ENCODE peak calls at places on chromosomes 11 and 22, in eight cellular contexts. One of them, this sample, is unnamed.

GRCh38 chr11:16926868-16927267 is 87.3 kb downstream of the PLEKHA7 start:
- DNase-seq in PC-3: no peak
- DNase-seq in dorsolateral prefrontal cortex: no peak
- DNase-seq in stomach: no peak
- DNase-seq in fibroblast of lung: no peak
- DNase-seq in heart right ventricle: no peak
- DNase-seq in SK-N-SH: no peak
- DNase-seq in fibroblast of the aortic adventitia: no peak
- DNase-seq in this sample: no peak

GRCh38 chr11:13963169-13963948 is 836 bp downstream of the SPON1 start:
- DNase-seq in SK-N-SH: peak
- DNase-seq in PC-3: no peak
- DNase-seq in stomach: no peak
- DNase-seq in dorsolateral prefrontal cortex: no peak
- DNase-seq in fibroblast of lung: peak
- DNase-seq in heart right ventricle: no peak
- DNase-seq in fibroblast of the aortic adventitia: peak
- DNase-seq in this sample: peak

GRCh38 chr11:27471588-27472397 is 797 bp downstream of the LGR4 start:
- DNase-seq in fibroblast of lung: no peak
- DNase-seq in dorsolateral prefrontal cortex: no peak
- DNase-seq in PC-3: peak
- DNase-seq in fibroblast of the aortic adventitia: no peak
- DNase-seq in heart right ventricle: peak
- DNase-seq in SK-N-SH: peak
- DNase-seq in stomach: peak
- DNase-seq in this sample: no peak

GRCh38 chr11:88307749-88308425 is 29.6 kb downstream of the CTSC start:
- DNase-seq in stomach: no peak
- DNase-seq in fibroblast of the aortic adventitia: no peak
- DNase-seq in PC-3: no peak
- DNase-seq in heart right ventricle: no peak
- DNase-seq in SK-N-SH: no peak
- DNase-seq in fibroblast of lung: no peak
- DNase-seq in dorsolateral prefrontal cortex: no peak
- DNase-seq in this sample: no peak

GRCh38 chr22:42428025-42428424 is 4.2 kb downstream of the NFAM1 start:
- DNase-seq in SK-N-SH: no peak
- DNase-seq in stomach: no peak
- DNase-seq in PC-3: no peak
- DNase-seq in fibroblast of lung: no peak
- DNase-seq in dorsolateral prefrontal cortex: no peak
- DNase-seq in fibroblast of the aortic adventitia: no peak
- DNase-seq in heart right ventricle: no peak
- DNase-seq in this sample: no peak

GRCh38 chr22:20154602-20155183 is 3.8 kb upstream of the CCDC188 start:
- DNase-seq in dorsolateral prefrontal cortex: no peak
- DNase-seq in PC-3: no peak
- DNase-seq in heart right ventricle: no peak
- DNase-seq in fibroblast of the aortic adventitia: no peak
- DNase-seq in stomach: no peak
- DNase-seq in SK-N-SH: peak
- DNase-seq in fibroblast of lung: no peak
- DNase-seq in this sample: no peak

GRCh38 chr22:47687364-47687655 is 924.9 kb downstream of the TBC1D22A start:
- DNase-seq in dorsolateral prefrontal cortex: no peak
- DNase-seq in stomach: no peak
- DNase-seq in heart right ventricle: no peak
- DNase-seq in SK-N-SH: no peak
- DNase-seq in fibroblast of the aortic adventitia: no peak
- DNase-seq in fibroblast of lung: no peak
- DNase-seq in PC-3: no peak
- DNase-seq in this sample: no peak

GRCh38 chr11:78209478-78209877 is 20.8 kb downstream of the USP35 start:
- DNase-seq in PC-3: no peak
- DNase-seq in stomach: no peak
- DNase-seq in SK-N-SH: no peak
- DNase-seq in fibroblast of lung: no peak
- DNase-seq in heart right ventricle: no peak
- DNase-seq in dorsolateral prefrontal cortex: no peak
- DNase-seq in fibroblast of the aortic adventitia: no peak
- DNase-seq in this sample: no peak

GRCh38 chr11:85685820-85686459 is at the start of gene CCDC89:
- DNase-seq in fibroblast of lung: peak
- DNase-seq in fibroblast of the aortic adventitia: peak
- DNase-seq in PC-3: peak
- DNase-seq in dorsolateral prefrontal cortex: peak
- DNase-seq in stomach: peak
- DNase-seq in SK-N-SH: peak
- DNase-seq in heart right ventricle: peak
- DNase-seq in this sample: no peak

GRCh38 chr11:70400643-70401042 is 2.3 kb downstream of the CTTN start:
- DNase-seq in heart right ventricle: no peak
- DNase-seq in fibroblast of the aortic adventitia: no peak
- DNase-seq in stomach: no peak
- DNase-seq in dorsolateral prefrontal cortex: no peak
- DNase-seq in PC-3: no peak
- DNase-seq in fibroblast of lung: no peak
- DNase-seq in SK-N-SH: no peak
- DNase-seq in this sample: no peak

GRCh38 chr22:38028344-38029130 is 28.7 kb upstream of the PICK1 start:
- DNase-seq in SK-N-SH: no peak
- DNase-seq in fibroblast of the aortic adventitia: no peak
- DNase-seq in dorsolateral prefrontal cortex: no peak
- DNase-seq in heart right ventricle: no peak
- DNase-seq in stomach: no peak
- DNase-seq in PC-3: no peak
- DNase-seq in fibroblast of lung: no peak
- DNase-seq in this sample: no peak

GRCh38 chr22:38029370-38029769 is 27.8 kb upstream of the PICK1 start:
- DNase-seq in SK-N-SH: no peak
- DNase-seq in fibroblast of lung: no peak
- DNase-seq in fibroblast of the aortic adventitia: no peak
- DNase-seq in dorsolateral prefrontal cortex: no peak
- DNase-seq in stomach: no peak
- DNase-seq in PC-3: no peak
- DNase-seq in heart right ventricle: no peak
- DNase-seq in this sample: no peak

GRCh38 chr22:38031491-38031890 is 25.7 kb upstream of the PICK1 start:
- DNase-seq in PC-3: no peak
- DNase-seq in heart right ventricle: no peak
- DNase-seq in dorsolateral prefrontal cortex: no peak
- DNase-seq in fibroblast of the aortic adventitia: no peak
- DNase-seq in fibroblast of lung: no peak
- DNase-seq in SK-N-SH: no peak
- DNase-seq in stomach: no peak
- DNase-seq in this sample: no peak

GRCh38 chr22:38029901-38030300 is 27.3 kb upstream of the PICK1 start:
- DNase-seq in dorsolateral prefrontal cortex: peak
- DNase-seq in fibroblast of lung: no peak
- DNase-seq in PC-3: no peak
- DNase-seq in SK-N-SH: no peak
- DNase-seq in stomach: no peak
- DNase-seq in fibroblast of the aortic adventitia: no peak
- DNase-seq in heart right ventricle: no peak
- DNase-seq in this sample: no peak

GRCh38 chr22:38030311-38031133 is 26.7 kb upstream of the PICK1 start:
- DNase-seq in fibroblast of the aortic adventitia: no peak
- DNase-seq in dorsolateral prefrontal cortex: no peak
- DNase-seq in PC-3: no peak
- DNase-seq in SK-N-SH: no peak
- DNase-seq in fibroblast of lung: no peak
- DNase-seq in heart right ventricle: no peak
- DNase-seq in stomach: no peak
- DNase-seq in this sample: no peak
- TF ChIP-seq CTCF in fibroblast of the aortic adventitia: no peak
- TF ChIP-seq CTCF in dorsolateral prefrontal cortex: no peak
- TF ChIP-seq CTCF in PC-3: no peak
- TF ChIP-seq CTCF in SK-N-SH: no peak
- TF ChIP-seq CTCF in fibroblast of lung: no peak
- TF ChIP-seq CTCF in heart right ventricle: no peak
- TF ChIP-seq CTCF in stomach: no peak
- TF ChIP-seq CTCF in this sample: no peak

GRCh38 chr22:24525416-24526037 is 29.4 kb downstream of the GUCD1 start:
- DNase-seq in fibroblast of the aortic adventitia: peak
- DNase-seq in SK-N-SH: peak
- DNase-seq in PC-3: peak
- DNase-seq in dorsolateral prefrontal cortex: peak
- DNase-seq in stomach: peak
- DNase-seq in fibroblast of lung: peak
- DNase-seq in heart right ventricle: peak
- DNase-seq in this sample: peak
- TF ChIP-seq CTCF in fibroblast of the aortic adventitia: peak
- TF ChIP-seq CTCF in SK-N-SH: peak
- TF ChIP-seq CTCF in PC-3: peak
- TF ChIP-seq CTCF in dorsolateral prefrontal cortex: peak
- TF ChIP-seq CTCF in stomach: no peak
- TF ChIP-seq CTCF in fibroblast of lung: peak
- TF ChIP-seq CTCF in heart right ventricle: peak
- TF ChIP-seq CTCF in this sample: peak

GRCh38 chr11:114433376-114433775 is 5.9 kb upstream of the REXO2 start:
- DNase-seq in stomach: no peak
- DNase-seq in heart right ventricle: no peak
- DNase-seq in dorsolateral prefrontal cortex: no peak
- DNase-seq in SK-N-SH: no peak
- DNase-seq in fibroblast of the aortic adventitia: no peak
- DNase-seq in PC-3: no peak
- DNase-seq in fibroblast of lung: no peak
- DNase-seq in this sample: no peak
- TF ChIP-seq CTCF in stomach: no peak
- TF ChIP-seq CTCF in heart right ventricle: no peak
- TF ChIP-seq CTCF in dorsolateral prefrontal cortex: no peak
- TF ChIP-seq CTCF in SK-N-SH: no peak
- TF ChIP-seq CTCF in fibroblast of the aortic adventitia: no peak
- TF ChIP-seq CTCF in PC-3: no peak
- TF ChIP-seq CTCF in fibroblast of lung: no peak
- TF ChIP-seq CTCF in this sample: no peak

GRCh38 chr11:26227311-26227710 is 104.6 kb upstream of the ANO3 start:
- DNase-seq in SK-N-SH: peak
- DNase-seq in stomach: no peak
- DNase-seq in PC-3: peak
- DNase-seq in fibroblast of the aortic adventitia: peak
- DNase-seq in dorsolateral prefrontal cortex: no peak
- DNase-seq in fibroblast of lung: peak
- DNase-seq in heart right ventricle: no peak
- DNase-seq in this sample: no peak
- TF ChIP-seq CTCF in SK-N-SH: peak
- TF ChIP-seq CTCF in stomach: no peak
- TF ChIP-seq CTCF in PC-3: peak
- TF ChIP-seq CTCF in fibroblast of the aortic adventitia: peak
- TF ChIP-seq CTCF in dorsolateral prefrontal cortex: peak
- TF ChIP-seq CTCF in fibroblast of lung: peak
- TF ChIP-seq CTCF in heart right ventricle: peak
- TF ChIP-seq CTCF in this sample: peak

DNA sequence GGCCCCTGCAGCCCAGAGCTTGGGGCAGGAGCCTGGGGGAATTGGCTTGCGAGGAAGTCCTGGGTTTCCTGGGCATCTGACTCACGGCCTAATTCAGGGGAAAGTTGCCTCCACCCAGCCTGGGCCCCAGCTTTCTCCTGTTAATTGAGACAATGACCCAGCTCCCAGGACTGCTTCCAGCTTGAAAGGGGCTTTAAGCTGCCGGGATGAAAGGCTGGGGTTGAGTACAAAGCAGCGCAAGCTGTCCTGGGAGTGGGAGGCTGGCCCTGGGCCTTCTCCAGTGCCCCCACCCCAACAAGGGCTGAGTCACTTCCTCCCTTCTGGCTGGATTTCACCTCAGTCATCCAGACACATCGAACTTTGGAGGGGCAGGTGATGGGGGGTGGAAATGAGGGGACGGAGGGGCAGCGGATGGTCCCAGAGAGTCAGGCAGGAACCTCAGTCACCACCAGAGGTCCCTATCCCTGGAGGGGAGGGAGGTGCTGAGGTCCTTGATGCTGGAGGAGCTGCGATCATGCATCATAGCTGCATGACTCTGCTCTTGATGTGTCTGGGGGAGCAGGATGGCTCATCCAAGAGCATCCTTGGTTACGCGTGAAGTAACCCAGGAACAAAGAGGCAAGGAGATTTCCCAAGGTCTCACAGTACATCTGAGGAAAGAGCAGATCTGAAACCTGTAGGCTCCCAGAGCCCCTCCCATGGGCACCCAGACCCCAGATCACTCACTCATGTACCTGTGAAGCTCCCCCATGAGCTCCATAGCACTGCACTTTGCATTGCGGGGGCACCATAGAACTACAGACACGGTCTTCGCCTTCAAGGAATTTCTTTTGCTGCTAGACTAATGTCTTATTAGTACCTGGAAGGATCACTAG is 30.0 kb upstream of the OAF start:
- DNase-seq in dorsolateral prefrontal cortex: peak
- DNase-seq in fibroblast of lung: peak
- DNase-seq in stomach: peak
- DNase-seq in heart right ventricle: no peak
- DNase-seq in SK-N-SH: no peak
- DNase-seq in fibroblast of the aortic adventitia: peak
- DNase-seq in PC-3: peak
- DNase-seq in this sample: no peak
- TF ChIP-seq CTCF in dorsolateral prefrontal cortex: no peak
- TF ChIP-seq CTCF in fibroblast of lung: peak
- TF ChIP-seq CTCF in stomach: no peak
- TF ChIP-seq CTCF in heart right ventricle: no peak
- TF ChIP-seq CTCF in SK-N-SH: peak
- TF ChIP-seq CTCF in fibroblast of the aortic adventitia: no peak
- TF ChIP-seq CTCF in PC-3: peak
- TF ChIP-seq CTCF in this sample: no peak

DNA sequence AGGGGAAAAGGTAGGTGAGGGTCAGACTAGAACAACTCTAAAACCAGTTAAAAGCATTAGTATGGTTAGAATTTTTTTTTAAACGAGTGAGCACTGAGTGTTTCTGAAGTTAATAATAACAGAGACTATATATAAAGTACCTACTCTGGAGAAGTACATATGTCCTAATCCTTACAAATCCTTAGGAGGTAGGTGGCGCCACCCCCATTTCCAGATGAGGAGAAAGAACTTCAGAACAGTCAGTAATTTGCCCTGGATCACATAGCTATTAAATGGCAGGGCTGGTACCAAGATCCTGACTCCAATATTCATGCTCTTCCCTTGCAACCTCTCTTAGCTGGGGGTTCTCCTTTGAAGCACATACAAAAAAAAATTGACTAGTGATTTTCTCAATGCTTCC is 80.5 kb downstream of the CLPB start:
- DNase-seq in fibroblast of the aortic adventitia: no peak
- DNase-seq in stomach: peak
- DNase-seq in dorsolateral prefrontal cortex: peak
- DNase-seq in heart right ventricle: no peak
- DNase-seq in fibroblast of lung: peak
- DNase-seq in PC-3: peak
- DNase-seq in SK-N-SH: no peak
- DNase-seq in this sample: no peak
- TF ChIP-seq CTCF in fibroblast of the aortic adventitia: no peak
- TF ChIP-seq CTCF in stomach: no peak
- TF ChIP-seq CTCF in dorsolateral prefrontal cortex: no peak
- TF ChIP-seq CTCF in heart right ventricle: no peak
- TF ChIP-seq CTCF in fibroblast of lung: peak
- TF ChIP-seq CTCF in PC-3: peak
- TF ChIP-seq CTCF in SK-N-SH: peak
- TF ChIP-seq CTCF in this sample: peak

DNA sequence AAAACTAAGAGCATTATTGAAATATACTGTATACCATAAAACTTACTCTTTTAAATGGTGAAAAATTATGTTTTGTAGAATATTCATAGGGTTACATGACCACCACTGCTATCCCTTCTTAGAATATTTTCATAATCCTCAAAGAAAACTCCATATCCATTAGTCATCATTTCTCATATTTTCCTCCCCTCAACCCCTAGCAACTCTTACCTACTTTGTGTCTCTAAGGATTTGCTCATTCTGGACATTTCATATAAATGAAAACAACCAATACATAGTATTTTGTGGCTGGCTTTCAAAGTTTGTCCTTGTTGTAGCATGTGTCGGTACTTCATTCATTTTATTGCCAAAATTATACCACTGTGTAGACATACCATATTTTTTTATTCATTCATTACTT is 863.8 kb downstream of the KCNA4 start:
- DNase-seq in heart right ventricle: no peak
- DNase-seq in SK-N-SH: no peak
- DNase-seq in dorsolateral prefrontal cortex: no peak
- DNase-seq in PC-3: no peak
- DNase-seq in stomach: no peak
- DNase-seq in fibroblast of the aortic adventitia: no peak
- DNase-seq in fibroblast of lung: no peak
- DNase-seq in this sample: no peak
- TF ChIP-seq CTCF in heart right ventricle: no peak
- TF ChIP-seq CTCF in SK-N-SH: no peak
- TF ChIP-seq CTCF in dorsolateral prefrontal cortex: no peak
- TF ChIP-seq CTCF in PC-3: no peak
- TF ChIP-seq CTCF in stomach: no peak
- TF ChIP-seq CTCF in fibroblast of the aortic adventitia: no peak
- TF ChIP-seq CTCF in fibroblast of lung: no peak
- TF ChIP-seq CTCF in this sample: no peak

This sample was measured in D721Med.